ENCODE peak calls at places on chromosomes 4 and X, in four cellular contexts. T, G, R and A are unnamed samples.

GRCh38 chr4:1910643-1911042 is 39.5 kb downstream of the NSD2 start:
- DNase-seq in T (no peak), G (no peak), R (peak; percentile 77), A (peak; percentile 17)

GRCh38 chr4:15077969-15078368 is 75.7 kb downstream of the CPEB2 start:
- DNase-seq in T (no peak), G (no peak), R (peak; percentile 97), A (no peak)

GRCh38 chr4:171812377-171813194 is 618 bp upstream of the GALNTL6 start:
- DNase-seq in T (no peak), G (peak; percentile 53), R (no peak), A (no peak)

GRCh38 chr4:83771113-83771705 is 235.3 kb downstream of the GPAT3 start:
- DNase-seq in T (peak; percentile 34), G (peak; percentile 29), R (peak; percentile 29), A (peak; percentile 72)

GRCh38 chr4:88697588-88698329 is at the start of gene NAP1L5:
- DNase-seq in T (no peak), G (peak; percentile 67), R (peak; percentile 86), A (peak; percentile 8)

GRCh38 chr4:185343726-185344581 is 51.8 kb downstream of the LRP2BP start:
- DNase-seq in T (no peak), G (no peak), R (no peak), A (no peak)

GRCh38 chr4:48079972-48080391 is 54.1 kb downstream of the TXK start:
- DNase-seq in T (no peak), G (no peak), R (peak; percentile 34), A (peak; percentile 26)

GRCh38 chrX:153926863-153927685 is 1.0 kb upstream of the ARHGAP4 start:
- DNase-seq in T (peak; percentile 64), G (peak; percentile 81), R (no peak), A (no peak)

GRCh38 chrX:108437789-108438623 is at the start of gene COL4A6:
- DNase-seq in T (no peak), G (peak; percentile 40), R (no peak), A (peak; percentile 74)

GRCh38 chr4:6917445-6918241 is 8.0 kb downstream of the TBC1D14 start:
- DNase-seq in T (peak; percentile 91), G (peak; percentile 86), R (peak; percentile 26), A (no peak)

GRCh38 chr4:7151668-7152227 is 40.6 kb upstream of the SORCS2 start:
- DNase-seq in T (no peak), G (no peak), R (no peak), A (peak; percentile 20)

GRCh38 chr4:185384877-185385465 is 10.8 kb downstream of the LRP2BP start:
- DNase-seq in T (no peak), G (no peak), R (peak; percentile 18), A (no peak)

GRCh38 chrX:13938053-13938765 is 91.5 kb downstream of the GEMIN8 start:
- DNase-seq in T (no peak), G (peak; percentile 84), R (peak; percentile 8), A (peak; percentile 13)

GRCh38 chrX:147935156-147935758 is 23.5 kb downstream of the FMR1 start:
- DNase-seq in T (no peak), G (no peak), R (no peak), A (no peak)

GRCh38 chrX:8364369-8365141 is 100.1 kb upstream of the VCX3B start:
- DNase-seq in T (no peak), G (no peak), R (no peak), A (peak; percentile 1)

GRCh38 chrX:152905081-152905420 is 7.2 kb downstream of the ZNF185 start:
- DNase-seq in T (no peak), G (peak; percentile 51), R (no peak), A (no peak)

GRCh38 chrX:152903589-152903988 is 5.7 kb downstream of the ZNF185 start:
- DNase-seq in T (no peak), G (peak; percentile 45), R (no peak), A (no peak)

GRCh38 chrX:152902502-152902820 is 4.6 kb downstream of the ZNF185 start:
- DNase-seq in T (no peak), G (no peak), R (no peak), A (no peak)

GRCh38 chrX:152901816-152902501 is 4.1 kb downstream of the ZNF185 start:
- DNase-seq in T (no peak), G (peak; percentile 47), R (no peak), A (no peak)

GRCh38 chrX:152904151-152905080 is 6.5 kb downstream of the ZNF185 start:
- DNase-seq in T (no peak), G (peak; percentile 54), R (peak; percentile 46), A (peak; percentile 76)
- H3K27ac ChIP-seq in T (no peak overlapping the region), G (no peak overlapping the region), R (no peak overlapping the region), A (peak overlapping the region; percentile 42)

GRCh38 chr4:111631157-111631999 is 513.9 kb upstream of the FAM241A start:
- DNase-seq in T (no peak), G (no peak), R (peak; percentile 23), A (no peak)
- TF ChIP-seq CTCF in T (no peak), G (no peak), R (peak; percentile 23), A (peak; percentile 22)

DNA sequence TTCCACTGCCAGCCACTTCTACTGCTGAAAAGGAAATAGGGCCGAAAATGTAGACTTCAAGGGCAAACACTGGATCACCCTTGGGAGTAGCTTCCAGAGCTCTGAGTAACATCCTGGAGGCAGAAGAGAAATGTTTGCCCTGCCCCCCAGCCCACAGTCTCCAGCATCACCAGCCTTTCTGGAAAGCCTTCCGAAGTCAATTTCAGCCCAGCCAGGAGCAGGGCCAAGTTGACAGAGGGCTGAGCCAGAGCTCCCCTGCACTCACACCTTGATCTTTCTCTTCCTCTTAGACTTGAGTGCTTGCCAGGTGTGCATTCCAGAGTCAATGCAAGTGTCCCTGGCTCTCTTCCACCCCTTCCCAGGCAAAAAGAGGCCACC is 35.2 kb downstream of the SLC25A5 start:
- DNase-seq in T (peak; percentile 75), G (no peak), R (peak; percentile 73), A (peak; percentile 78)
- H3K27ac ChIP-seq in T (peak overlapping the region; percentile 68), G (peak overlapping the region; percentile 76), R (peak overlapping the region; percentile 47), A (peak overlapping the region; percentile 97)

GRCh38 chr4:183099537-183100297 is 660 bp downstream of the WWC2 start:
- DNase-seq in T (peak; percentile 34), G (peak; percentile 85), R (no peak), A (peak; percentile 41)
- TF ChIP-seq CTCF in T (no peak), G (no peak), R (no peak), A (no peak)